ENCODE peak calls at places on chromosomes 6 and 20, in ten cellular contexts. One of them, this sample, is unnamed.
A peak's percentile ranks its signal among the peaks of the same experiment; 100 is the strongest.

GRCh38 chr6:132021552-132022375 is 70.6 kb upstream of the CCN2 start:
- DNase-seq in COR-L47: no peak
- DNase-seq in BJ: no peak
- DNase-seq in GM23248: no peak
- DNase-seq in cardiac fibroblast: no peak
- DNase-seq in heart right ventricle: no peak
- DNase-seq in colonic mucosa: no peak
- DNase-seq in dorsolateral prefrontal cortex: no peak
- DNase-seq in effector memory CD4-positive, alpha-beta T cell: no peak
- DNase-seq in GDM1: no peak
- DNase-seq in this sample: no peak

GRCh38 chr6:112243861-112244415 is 10.4 kb downstream of the LAMA4 start:
- DNase-seq in COR-L47: no peak
- DNase-seq in BJ: no peak
- DNase-seq in GM23248: no peak
- DNase-seq in cardiac fibroblast: no peak
- DNase-seq in heart right ventricle: no peak
- DNase-seq in colonic mucosa: no peak
- DNase-seq in dorsolateral prefrontal cortex: no peak
- DNase-seq in effector memory CD4-positive, alpha-beta T cell: no peak
- DNase-seq in GDM1: no peak
- DNase-seq in this sample: no peak

GRCh38 chr20:17890330-17890729 is 78.3 kb downstream of the SNX5 start:
- DNase-seq in COR-L47: no peak
- DNase-seq in BJ: no peak
- DNase-seq in GM23248: no peak
- DNase-seq in cardiac fibroblast: no peak
- DNase-seq in heart right ventricle: no peak
- DNase-seq in colonic mucosa: no peak
- DNase-seq in dorsolateral prefrontal cortex: no peak
- DNase-seq in effector memory CD4-positive, alpha-beta T cell: no peak
- DNase-seq in GDM1: no peak
- DNase-seq in this sample: no peak

GRCh38 chr6:87070750-87071149 is 24.2 kb downstream of the CGA start:
- DNase-seq in COR-L47: no peak
- DNase-seq in BJ: no peak
- DNase-seq in GM23248: no peak
- DNase-seq in cardiac fibroblast: no peak
- DNase-seq in heart right ventricle: no peak
- DNase-seq in colonic mucosa: no peak
- DNase-seq in dorsolateral prefrontal cortex: no peak
- DNase-seq in effector memory CD4-positive, alpha-beta T cell: no peak
- DNase-seq in GDM1: no peak
- DNase-seq in this sample: no peak

GRCh38 chr6:79373880-79374279 is 139.4 kb upstream of the HMGN3 start:
- DNase-seq in COR-L47: no peak
- DNase-seq in BJ: no peak
- DNase-seq in GM23248: no peak
- DNase-seq in cardiac fibroblast: no peak
- DNase-seq in heart right ventricle: no peak
- DNase-seq in colonic mucosa: no peak
- DNase-seq in dorsolateral prefrontal cortex: no peak
- DNase-seq in effector memory CD4-positive, alpha-beta T cell: no peak
- DNase-seq in GDM1: no peak
- DNase-seq in this sample: no peak

GRCh38 chr20:20217626-20218025 is 150.3 kb upstream of the INSM1 start:
- DNase-seq in COR-L47: no peak
- DNase-seq in BJ: no peak
- DNase-seq in GM23248: no peak
- DNase-seq in cardiac fibroblast: no peak
- DNase-seq in heart right ventricle: no peak
- DNase-seq in colonic mucosa: no peak
- DNase-seq in dorsolateral prefrontal cortex: no peak
- DNase-seq in effector memory CD4-positive, alpha-beta T cell: no peak
- DNase-seq in GDM1: no peak
- DNase-seq in this sample: no peak

GRCh38 chr20:9889270-9889981 is 50.5 kb upstream of the PAK5 start:
- DNase-seq in COR-L47: no peak
- DNase-seq in BJ: no peak
- DNase-seq in GM23248: no peak
- DNase-seq in cardiac fibroblast: no peak
- DNase-seq in heart right ventricle: no peak
- DNase-seq in colonic mucosa: no peak
- DNase-seq in dorsolateral prefrontal cortex: no peak
- DNase-seq in effector memory CD4-positive, alpha-beta T cell: no peak
- DNase-seq in GDM1: no peak
- DNase-seq in this sample: peak; percentile 16

GRCh38 chr6:14348389-14348788 is 230.8 kb downstream of the CD83 start:
- DNase-seq in COR-L47: no peak
- DNase-seq in BJ: no peak
- DNase-seq in GM23248: no peak
- DNase-seq in cardiac fibroblast: no peak
- DNase-seq in heart right ventricle: no peak
- DNase-seq in colonic mucosa: no peak
- DNase-seq in dorsolateral prefrontal cortex: no peak
- DNase-seq in effector memory CD4-positive, alpha-beta T cell: no peak
- DNase-seq in GDM1: no peak
- DNase-seq in this sample: no peak

GRCh38 chr20:38825901-38826625 is 20.6 kb downstream of the PPP1R16B start:
- DNase-seq in COR-L47: peak; percentile 60
- DNase-seq in BJ: no peak
- DNase-seq in GM23248: peak; percentile 46
- DNase-seq in cardiac fibroblast: peak; percentile 81
- DNase-seq in heart right ventricle: no peak
- DNase-seq in colonic mucosa: no peak
- DNase-seq in dorsolateral prefrontal cortex: peak; percentile 46
- DNase-seq in effector memory CD4-positive, alpha-beta T cell: no peak
- DNase-seq in GDM1: no peak
- DNase-seq in this sample: no peak

GRCh38 chr6:16764188-16764950 is 3.1 kb upstream of the ATXN1 start:
- DNase-seq in COR-L47: peak; percentile 35
- DNase-seq in BJ: no peak
- DNase-seq in GM23248: peak; percentile 75
- DNase-seq in cardiac fibroblast: peak; percentile 67
- DNase-seq in heart right ventricle: no peak
- DNase-seq in colonic mucosa: no peak
- DNase-seq in dorsolateral prefrontal cortex: no peak
- DNase-seq in effector memory CD4-positive, alpha-beta T cell: no peak
- DNase-seq in GDM1: no peak
- DNase-seq in this sample: no peak

GRCh38 chr20:54173653-54174451 is at the start of gene CYP24A1:
- DNase-seq in COR-L47: no peak
- DNase-seq in BJ: no peak
- DNase-seq in GM23248: peak; percentile 64
- DNase-seq in cardiac fibroblast: peak; percentile 4
- DNase-seq in heart right ventricle: no peak
- DNase-seq in colonic mucosa: no peak
- DNase-seq in dorsolateral prefrontal cortex: no peak
- DNase-seq in effector memory CD4-positive, alpha-beta T cell: no peak
- DNase-seq in GDM1: no peak
- DNase-seq in this sample: no peak

GRCh38 chr6:30647802-30648460 is 998 bp downstream of the C6orf136 start:
- DNase-seq in COR-L47: peak; percentile 76
- DNase-seq in BJ: no peak
- DNase-seq in GM23248: no peak
- DNase-seq in cardiac fibroblast: no peak
- DNase-seq in heart right ventricle: peak; percentile 69
- DNase-seq in colonic mucosa: peak; percentile 73
- DNase-seq in dorsolateral prefrontal cortex: no peak
- DNase-seq in effector memory CD4-positive, alpha-beta T cell: no peak
- DNase-seq in GDM1: no peak
- DNase-seq in this sample: no peak

GRCh38 chr20:57215826-57216471 is 50.5 kb downstream of the BMP7 start:
- DNase-seq in COR-L47: no peak
- DNase-seq in BJ: no peak
- DNase-seq in GM23248: no peak
- DNase-seq in cardiac fibroblast: no peak
- DNase-seq in heart right ventricle: no peak
- DNase-seq in colonic mucosa: no peak
- DNase-seq in dorsolateral prefrontal cortex: no peak
- DNase-seq in effector memory CD4-positive, alpha-beta T cell: no peak
- DNase-seq in GDM1: no peak
- DNase-seq in this sample: no peak

GRCh38 chr6:135094403-135094821 is 39.8 kb upstream of the HBS1L start:
- DNase-seq in COR-L47: no peak
- DNase-seq in BJ: no peak
- DNase-seq in GM23248: peak; percentile 22
- DNase-seq in cardiac fibroblast: peak; percentile 17
- DNase-seq in heart right ventricle: no peak
- DNase-seq in colonic mucosa: no peak
- DNase-seq in dorsolateral prefrontal cortex: no peak
- DNase-seq in effector memory CD4-positive, alpha-beta T cell: no peak
- DNase-seq in GDM1: no peak
- DNase-seq in this sample: peak; percentile 72

GRCh38 chr20:48722737-48723191 is 105.0 kb downstream of the PREX1 start:
- DNase-seq in COR-L47: peak; percentile 72
- DNase-seq in BJ: no peak
- DNase-seq in GM23248: peak; percentile 88
- DNase-seq in cardiac fibroblast: peak; percentile 69
- DNase-seq in heart right ventricle: no peak
- DNase-seq in colonic mucosa: no peak
- DNase-seq in dorsolateral prefrontal cortex: no peak
- DNase-seq in effector memory CD4-positive, alpha-beta T cell: no peak
- DNase-seq in GDM1: no peak
- DNase-seq in this sample: no peak

GRCh38 chr6:17115251-17116089 is 13.6 kb downstream of the STMND1 start:
- DNase-seq in COR-L47: no peak
- DNase-seq in BJ: peak; percentile 90
- DNase-seq in GM23248: peak; percentile 90
- DNase-seq in cardiac fibroblast: peak; percentile 88
- DNase-seq in heart right ventricle: no peak
- DNase-seq in colonic mucosa: no peak
- DNase-seq in dorsolateral prefrontal cortex: no peak
- DNase-seq in effector memory CD4-positive, alpha-beta T cell: no peak
- DNase-seq in GDM1: no peak
- DNase-seq in this sample: no peak

GRCh38 chr20:35333606-35334005 is 41.4 kb upstream of the FAM83C start:
- DNase-seq in COR-L47: no peak
- DNase-seq in BJ: no peak
- DNase-seq in GM23248: no peak
- DNase-seq in cardiac fibroblast: no peak
- DNase-seq in heart right ventricle: no peak
- DNase-seq in colonic mucosa: no peak
- DNase-seq in dorsolateral prefrontal cortex: no peak
- DNase-seq in effector memory CD4-positive, alpha-beta T cell: no peak
- DNase-seq in GDM1: no peak
- DNase-seq in this sample: no peak

GRCh38 chr6:36688534-36689075 is 9.0 kb upstream of the RAB44 start:
- DNase-seq in COR-L47: no peak
- DNase-seq in BJ: no peak
- DNase-seq in GM23248: no peak
- DNase-seq in cardiac fibroblast: peak; percentile 31
- DNase-seq in heart right ventricle: no peak
- DNase-seq in colonic mucosa: no peak
- DNase-seq in dorsolateral prefrontal cortex: no peak
- DNase-seq in effector memory CD4-positive, alpha-beta T cell: no peak
- DNase-seq in GDM1: no peak
- DNase-seq in this sample: no peak

GRCh38 chr6:122180132-122180531 is 219.3 kb upstream of the HSF2 start:
- DNase-seq in COR-L47: no peak
- DNase-seq in BJ: no peak
- DNase-seq in GM23248: peak; percentile 28
- DNase-seq in cardiac fibroblast: no peak
- DNase-seq in heart right ventricle: no peak
- DNase-seq in colonic mucosa: no peak
- DNase-seq in dorsolateral prefrontal cortex: no peak
- DNase-seq in effector memory CD4-positive, alpha-beta T cell: no peak
- DNase-seq in GDM1: no peak
- DNase-seq in this sample: no peak

GRCh38 chr6:134398453-134398852 is 80.5 kb upstream of the SGK1 start:
- DNase-seq in COR-L47: no peak
- DNase-seq in BJ: no peak
- DNase-seq in GM23248: no peak
- DNase-seq in cardiac fibroblast: no peak
- DNase-seq in heart right ventricle: no peak
- DNase-seq in colonic mucosa: no peak
- DNase-seq in dorsolateral prefrontal cortex: no peak
- DNase-seq in effector memory CD4-positive, alpha-beta T cell: no peak
- DNase-seq in GDM1: peak; percentile 3
- DNase-seq in this sample: no peak

GRCh38 chr6:22827760-22828159 is 258.4 kb downstream of the HDGFL1 start:
- DNase-seq in COR-L47: no peak
- DNase-seq in BJ: no peak
- DNase-seq in GM23248: peak; percentile 32
- DNase-seq in cardiac fibroblast: no peak
- DNase-seq in heart right ventricle: no peak
- DNase-seq in colonic mucosa: no peak
- DNase-seq in dorsolateral prefrontal cortex: no peak
- DNase-seq in effector memory CD4-positive, alpha-beta T cell: no peak
- DNase-seq in GDM1: no peak
- DNase-seq in this sample: no peak

GRCh38 chr6:84074988-84075781 is 41.6 kb downstream of the MRAP2 start:
- DNase-seq in COR-L47: no peak
- DNase-seq in BJ: no peak
- DNase-seq in GM23248: peak; percentile 56
- DNase-seq in cardiac fibroblast: peak; percentile 32
- DNase-seq in heart right ventricle: no peak
- DNase-seq in colonic mucosa: no peak
- DNase-seq in dorsolateral prefrontal cortex: no peak
- DNase-seq in effector memory CD4-positive, alpha-beta T cell: no peak
- DNase-seq in GDM1: no peak
- DNase-seq in this sample: no peak

GRCh38 chr6:24425091-24425490 is 22.4 kb downstream of the MRS2 start:
- DNase-seq in COR-L47: no peak
- DNase-seq in BJ: no peak
- DNase-seq in GM23248: no peak
- DNase-seq in cardiac fibroblast: no peak
- DNase-seq in heart right ventricle: no peak
- DNase-seq in colonic mucosa: no peak
- DNase-seq in dorsolateral prefrontal cortex: no peak
- DNase-seq in effector memory CD4-positive, alpha-beta T cell: no peak
- DNase-seq in GDM1: no peak
- DNase-seq in this sample: no peak

GRCh38 chr6:117345292-117345610 is 79.9 kb downstream of the VGLL2 start:
- DNase-seq in COR-L47: no peak
- DNase-seq in BJ: no peak
- DNase-seq in GM23248: no peak
- DNase-seq in cardiac fibroblast: no peak
- DNase-seq in heart right ventricle: no peak
- DNase-seq in colonic mucosa: no peak
- DNase-seq in dorsolateral prefrontal cortex: no peak
- DNase-seq in effector memory CD4-positive, alpha-beta T cell: no peak
- DNase-seq in GDM1: no peak
- DNase-seq in this sample: no peak

GRCh38 chr6:23414204-23414501 is 711.9 kb upstream of the NRSN1 start:
- DNase-seq in COR-L47: peak; percentile 9
- DNase-seq in BJ: peak; percentile 54
- DNase-seq in GM23248: peak; percentile 25
- DNase-seq in cardiac fibroblast: peak; percentile 55
- DNase-seq in heart right ventricle: peak; percentile 14
- DNase-seq in colonic mucosa: no peak
- DNase-seq in dorsolateral prefrontal cortex: no peak
- DNase-seq in effector memory CD4-positive, alpha-beta T cell: no peak
- DNase-seq in GDM1: peak; percentile 22
- DNase-seq in this sample: peak; percentile 5

GRCh38 chr20:8924539-8924938 is 144.3 kb upstream of the PLCB4 start:
- DNase-seq in COR-L47: no peak
- DNase-seq in BJ: no peak
- DNase-seq in GM23248: no peak
- DNase-seq in cardiac fibroblast: no peak
- DNase-seq in heart right ventricle: no peak
- DNase-seq in colonic mucosa: no peak
- DNase-seq in dorsolateral prefrontal cortex: no peak
- DNase-seq in effector memory CD4-positive, alpha-beta T cell: no peak
- DNase-seq in GDM1: no peak
- DNase-seq in this sample: no peak